ENCODE peak calls at places on chromosomes 4 and X, in five cellular contexts. M, Z, V, D and F are unnamed samples.

GRCh38 chr4:47830263-47831025 is 7.4 kb downstream of the CORIN start:
- DNase-seq in Z (no peak), V (no peak), D (no peak), M (no peak), F (no peak)

GRCh38 chr4:149911995-149912394 is 96.4 kb upstream of the IQCM start:
- DNase-seq in D (no peak), V (no peak), Z (no peak), M (no peak), F (no peak)

GRCh38 chr4:58411904-58412303 is 1301.7 kb upstream of the IGFBP7 start:
- DNase-seq in Z (no peak), V (no peak), D (no peak), M (no peak), F (no peak)

GRCh38 chrX:21004835-21005234 is 369.4 kb upstream of the CNKSR2 start:
- DNase-seq in Z (no peak), V (no peak), M (no peak), D (no peak), F (no peak)

GRCh38 chr4:186068581-186069402 is at the start of gene TLR3:
- DNase-seq in M (no peak), D (no peak), Z (no peak), V (peak), F (no peak)

GRCh38 chr4:10697071-10697470 is 12.5 kb upstream of the CLNK start:
- DNase-seq in M (no peak), Z (no peak), V (no peak), D (no peak), F (no peak)

GRCh38 chr4:155964016-155964891 is 10.6 kb upstream of the CTSO start:
- DNase-seq in V (no peak), D (no peak), Z (no peak), M (no peak), F (no peak)

GRCh38 chrX:33211356-33212254 is at the start of gene DMD:
- DNase-seq in V (no peak), D (no peak), Z (peak), M (no peak), F (no peak)

GRCh38 chr4:134278675-134279074 is 77.1 kb upstream of the PABPC4L start:
- DNase-seq in V (no peak), Z (no peak), D (no peak), M (no peak), F (no peak)

GRCh38 chr4:6403400-6403685 is 69.1 kb downstream of the PPP2R2C start:
- DNase-seq in D (no peak), Z (no peak), V (no peak), M (no peak), F (no peak)

GRCh38 chr4:6308890-6309643 is 39.4 kb downstream of the WFS1 start:
- DNase-seq in V (peak), D (peak), Z (peak), M (no peak), F (peak)

GRCh38 chrX:107675823-107676555 is 47.7 kb downstream of the PRPS1 start:
- DNase-seq in D (no peak), V (peak), Z (no peak), M (no peak), F (no peak)

GRCh38 chr4:1899149-1900086 is 28.2 kb downstream of the NSD2 start:
- DNase-seq in D (peak), Z (peak), M (peak), V (peak), F (peak)

GRCh38 chr4:37454263-37454800 is 209.8 kb downstream of the NWD2 start:
- DNase-seq in D (no peak), Z (no peak), M (no peak), V (no peak), F (no peak)

GRCh38 chr4:66691101-66691500 is 854.2 kb downstream of the CENPC start:
- DNase-seq in V (no peak), Z (no peak), D (no peak), M (no peak), F (no peak)

GRCh38 chr4:149699642-149700041 is 116.0 kb downstream of the IQCM start:
- DNase-seq in V (no peak), M (no peak), D (no peak), Z (no peak), F (no peak)

GRCh38 chr4:70601422-70602039 is 9.5 kb downstream of the AMBN start:
- DNase-seq in D (peak), V (peak), Z (peak), M (peak), F (peak)

GRCh38 chr4:159444668-159445067 is 341.8 kb downstream of the RAPGEF2 start:
- DNase-seq in V (no peak), Z (no peak), M (no peak), D (no peak), F (no peak)

GRCh38 chr4:114563536-114564315 is 34.9 kb upstream of the UGT8 start:
- DNase-seq in Z (no peak), V (no peak), D (no peak), M (no peak), F (no peak)

GRCh38 chr4:94332983-94333590 is 9.5 kb downstream of the HPGDS start:
- DNase-seq in D (no peak), Z (no peak), M (no peak), V (no peak), F (no peak)